ENCODE peak calls at places on chromosomes 16 and 17, in eight cellular contexts. I is esophagus squamous epithelium, Y is gastrocnemius medialis, J is tibial nerve, T is transverse colon, S is A549, L is heart left ventricle, M is breast epithelium. P is an unnamed sample.

GRCh38 chr16:85227924-85228462 is 115.7 kb upstream of the CIBAR2 start:
- DNase-seq in I (no peak), Y (no peak), J (no peak), T (no peak), S (no peak), L (no peak), M (no peak), P (no peak)

GRCh38 chr16:84407588-84408313 is 39.4 kb downstream of the ATP2C2 start:
- DNase-seq in I (no peak), Y (no peak), J (no peak), T (no peak), S (no peak), L (no peak), M (no peak), P (no peak)

GRCh38 chr17:31156326-31156725 is 61.5 kb downstream of the NF1 start:
- DNase-seq in I (no peak), Y (no peak), J (no peak), T (no peak), S (no peak), L (no peak), M (no peak), P (no peak)

GRCh38 chr16:89721644-89722391 is 481 bp downstream of the ZNF276 start:
- DNase-seq in I (no peak), Y (no peak), J (no peak), T (peak; percentile 83), S (peak; percentile 42), L (peak; percentile 76), M (no peak), P (peak; percentile 46)

GRCh38 chr16:6512512-6512911 is 820.1 kb upstream of the RBFOX1 start:
- DNase-seq in I (no peak), Y (no peak), J (no peak), T (no peak), S (no peak), L (no peak), M (no peak), P (no peak)

GRCh38 chr17:60134396-60135159 is 15.2 kb upstream of the CA4 start:
- DNase-seq in I (no peak), Y (no peak), J (no peak), T (no peak), S (no peak), L (no peak), M (no peak), P (peak; percentile 67)

GRCh38 chr16:2819939-2820835 is 3.1 kb downstream of the PRSS21 start:
- DNase-seq in I (no peak), Y (no peak), J (no peak), T (peak; percentile 6), S (no peak), L (no peak), M (no peak), P (no peak)

GRCh38 chr16:70577256-70577698 is 53.7 kb downstream of the SF3B3 start:
- DNase-seq in I (no peak), Y (peak; percentile 31), J (no peak), T (no peak), S (no peak), L (peak; percentile 21), M (peak; percentile 94), P (no peak)

GRCh38 chr16:87125206-87126155 is 191.7 kb downstream of the C16orf95 start:
- DNase-seq in I (no peak), Y (no peak), J (no peak), T (no peak), S (no peak), L (peak; percentile 43), M (no peak), P (peak; percentile 68)

GRCh38 chr16:19210968-19211367 is 42.9 kb downstream of the SYT17 start:
- DNase-seq in I (no peak), Y (no peak), J (no peak), T (no peak), S (no peak), L (no peak), M (no peak), P (no peak)

GRCh38 chr17:561118-561517 is 153.5 kb downstream of the VPS53 start:
- DNase-seq in I (no peak), Y (no peak), J (no peak), T (no peak), S (no peak), L (no peak), M (no peak), P (no peak)

GRCh38 chr17:79791354-79792123 is 5.3 kb downstream of the CBX8 start:
- DNase-seq in I (no peak), Y (no peak), J (no peak), T (no peak), S (no peak), L (no peak), M (no peak), P (no peak)

GRCh38 chr16:85083051-85083639 is 29.1 kb downstream of the CIBAR2 start:
- DNase-seq in I (no peak), Y (no peak), J (no peak), T (no peak), S (no peak), L (no peak), M (no peak), P (no peak)

GRCh38 chr17:6496636-6497441 is 52.6 kb downstream of the PIMREG start:
- DNase-seq in I (no peak), Y (no peak), J (no peak), T (no peak), S (no peak), L (no peak), M (no peak), P (no peak)
- H3K4me3 ChIP-seq in I (no peak overlapping the region), Y (no peak overlapping the region), J (no peak overlapping the region), T (no peak overlapping the region), S (no peak overlapping the region), L (no peak overlapping the region), M (no peak overlapping the region), P (no peak overlapping the region)

GRCh38 chr16:67238278-67238575 is 9.1 kb downstream of the FHOD1 start:
- DNase-seq in I (no peak), Y (no peak), J (no peak), T (no peak), S (no peak), L (no peak), M (no peak), P (no peak)

GRCh38 chr16:67236551-67237395 is 9.8 kb downstream of the TMEM208 start:
- DNase-seq in I (no peak), Y (peak; percentile 43), J (no peak), T (peak; percentile 41), S (peak; percentile 75), L (no peak), M (no peak), P (no peak)

GRCh38 chr16:67237396-67238277 is 9.6 kb downstream of the FHOD1 start:
- DNase-seq in I (no peak), Y (no peak), J (no peak), T (no peak), S (no peak), L (peak; percentile 18), M (no peak), P (no peak)

GRCh38 chr16:67234180-67234597 is 7.3 kb downstream of the TMEM208 start:
- DNase-seq in I (no peak), Y (no peak), J (no peak), T (no peak), S (no peak), L (peak; percentile 23), M (no peak), P (no peak)

DNA sequence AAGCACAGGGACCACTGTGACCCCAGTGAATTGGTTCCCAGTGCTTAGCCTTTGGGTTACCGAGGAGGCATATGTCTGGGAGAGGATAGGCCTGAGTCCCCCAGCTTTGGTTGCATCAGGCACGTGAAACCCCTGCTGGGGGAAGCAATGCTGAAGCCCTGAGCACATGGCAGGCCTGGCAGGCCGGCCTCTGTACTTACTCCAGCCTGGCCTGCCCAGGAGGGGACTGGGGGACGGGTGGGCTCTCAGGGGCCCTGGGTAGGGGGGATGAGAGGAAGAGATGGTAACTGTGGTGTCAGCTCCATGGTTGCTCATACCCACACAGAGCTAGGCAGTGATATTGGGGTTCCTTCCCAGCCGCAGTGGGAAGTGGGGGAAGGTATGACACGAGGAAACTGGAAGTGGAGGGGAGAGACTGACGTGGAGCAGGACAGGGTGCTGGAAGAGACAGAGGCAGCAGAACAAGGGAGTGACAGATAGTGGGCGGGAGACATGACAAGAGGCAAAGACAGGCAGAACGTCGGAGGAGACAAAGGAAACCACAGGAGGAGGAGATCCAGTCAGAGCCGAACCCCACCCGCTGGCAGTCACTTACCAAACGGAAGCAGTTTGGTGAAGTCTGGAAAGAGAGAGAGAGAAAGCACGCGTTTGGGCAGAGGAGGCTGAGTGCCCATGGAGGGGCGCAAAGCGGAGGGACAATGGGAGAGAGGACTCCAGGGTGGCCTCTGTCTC is 9.1 kb downstream of the TMEM208 start:
- DNase-seq in I (no peak), Y (no peak), J (no peak), T (no peak), S (no peak), L (peak; percentile 21), M (no peak), P (no peak)
- TF ChIP-seq POLR2A in I (no peak), Y (no peak), J (no peak), T (no peak), S (no peak), L (no peak), M (no peak), P (no peak)

GRCh38 chr17:2709173-2709661 is 2.3 kb downstream of the CLUH start:
- DNase-seq in I (no peak), Y (no peak), J (no peak), T (peak; percentile 85), S (no peak), L (no peak), M (peak; percentile 78), P (peak; percentile 91)

GRCh38 chr17:2706911-2707510 is 4.6 kb downstream of the CLUH start:
- DNase-seq in I (no peak), Y (no peak), J (no peak), T (no peak), S (no peak), L (no peak), M (no peak), P (no peak)

GRCh38 chr17:2710075-2710803 is 1.3 kb downstream of the CLUH start:
- DNase-seq in I (no peak), Y (no peak), J (no peak), T (no peak), S (no peak), L (no peak), M (no peak), P (no peak)

GRCh38 chr17:2707721-2708584 is 3.6 kb downstream of the CLUH start:
- DNase-seq in I (no peak), Y (peak; percentile 88), J (no peak), T (peak; percentile 35), S (peak; percentile 76), L (peak; percentile 94), M (no peak), P (no peak)

DNA sequence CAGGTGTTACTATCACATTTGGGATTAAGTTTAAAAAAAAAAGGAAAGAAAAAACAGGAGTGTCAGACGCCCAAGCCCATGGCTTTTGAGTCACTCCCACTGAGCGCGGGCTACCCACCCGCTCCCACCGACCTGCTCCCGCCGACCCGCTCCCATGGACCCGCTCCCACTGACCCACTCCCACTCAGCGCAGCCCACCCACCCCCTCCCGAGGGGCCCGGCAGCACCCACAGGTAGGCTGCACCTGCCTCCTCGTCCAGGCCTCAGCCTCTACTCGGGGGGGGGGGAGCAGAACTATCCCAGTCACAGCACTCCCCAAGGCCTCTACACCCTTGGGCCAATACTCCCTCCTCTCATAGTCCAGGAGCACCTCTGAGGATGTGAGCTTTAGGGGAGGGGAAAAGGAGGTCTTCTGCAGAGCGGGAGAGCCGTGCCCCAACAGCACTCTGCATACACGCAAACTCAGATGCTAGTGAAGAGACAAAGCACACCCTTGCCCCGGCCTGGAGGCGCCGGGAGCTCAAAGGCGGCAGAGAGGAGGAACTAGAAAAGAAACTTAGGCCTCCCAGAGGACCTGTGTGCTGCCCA is 2.9 kb downstream of the CLUH start:
- DNase-seq in I (no peak), Y (no peak), J (no peak), T (no peak), S (no peak), L (no peak), M (no peak), P (no peak)
- H3K4me3 ChIP-seq in I (peak overlapping the region; percentile 96), Y (peak overlapping the region; percentile 84), J (no peak overlapping the region), T (no peak overlapping the region), S (peak overlapping the region; percentile 96), L (peak overlapping the region; percentile 98), M (peak overlapping the region; percentile 90), P (no peak overlapping the region)

GRCh38 chr16:853306-853705 is 52.8 kb upstream of the GNG13 start:
- DNase-seq in I (no peak), Y (no peak), J (no peak), T (no peak), S (no peak), L (peak; percentile 17), M (no peak), P (no peak)
- TF ChIP-seq POLR2A in I (no peak), Y (no peak), J (no peak), T (no peak), S (no peak), L (no peak), M (no peak), P (no peak)